ENCODE peak calls at places on chromosomes 1 and 21, in five cellular contexts. L is adrenal gland; H is thoracic aorta; F is neuronal stem cell; I is CD4-positive, CD25-positive, alpha-beta regulatory T cell. P is an unnamed sample. For H3K4me1, the result is how much of the 10 kb centered on the place peaks cover.

GRCh38 chr1:226985839-226986463 is 45.9 kb downstream of the COQ8A start:
- DNase-seq in L (peak), H (no peak), F (no peak), I (no peak), P (no peak)

GRCh38 chr1:211153932-211154331 is 20.0 kb upstream of the KCNH1 start:
- DNase-seq in L (no peak), H (no peak), F (no peak), I (no peak), P (no peak)

GRCh38 chr21:44761747-44762208 is 39.8 kb downstream of the UBE2G2 start:
- DNase-seq in L (no peak), H (no peak), F (no peak), I (no peak), P (no peak)

GRCh38 chr1:234875953-234876814 is 252.5 kb downstream of the TOMM20 start:
- DNase-seq in L (peak), H (no peak), F (no peak), I (no peak), P (no peak)

GRCh38 chr1:245156736-245157505 is 2.1 kb downstream of the KIF26B start:
- DNase-seq in L (peak), H (no peak), F (no peak), I (no peak), P (peak)

GRCh38 chr1:119204169-119204568 is 63.7 kb upstream of the WARS2 start:
- DNase-seq in L (no peak), H (no peak), F (no peak), I (no peak), P (peak)

GRCh38 chr1:29853716-29854330 is 617.5 kb downstream of the PTPRU start:
- DNase-seq in L (no peak), H (no peak), F (no peak), I (no peak), P (no peak)

GRCh38 chr1:167860231-167860923 is 53.6 kb downstream of the ADCY10 start:
- DNase-seq in L (no peak), H (no peak), F (no peak), I (no peak), P (no peak)

GRCh38 chr1:60878323-60878722 is 204.0 kb upstream of the NFIA start:
- DNase-seq in L (no peak), H (no peak), F (no peak), I (no peak), P (no peak)

GRCh38 chr1:201714542-201715276 is 114.2 kb upstream of the IPO9 start:
- DNase-seq in L (peak), H (peak), F (no peak), I (no peak), P (peak)

GRCh38 chr1:197141556-197141955 is 4.9 kb downstream of the ASPM start:
- DNase-seq in L (no peak), H (no peak), F (no peak), I (no peak), P (no peak)
- H3K4me1 ChIP-seq in L (under half), H (under half), F (under half), I (under half), P (under half)

GRCh38 chr1:81493102-81493864 is 307.5 kb upstream of the ADGRL2 start:
- DNase-seq in L (no peak), H (no peak), F (no peak), I (no peak), P (no peak)

GRCh38 chr1:81499487-81499886 is 301.2 kb upstream of the ADGRL2 start:
- DNase-seq in L (no peak), H (no peak), F (no peak), I (no peak), P (no peak)

GRCh38 chr1:81492628-81493027 is 308.1 kb upstream of the ADGRL2 start:
- DNase-seq in L (no peak), H (no peak), F (no peak), I (no peak), P (no peak)

GRCh38 chr1:81498370-81499184 is 302.2 kb upstream of the ADGRL2 start:
- DNase-seq in L (no peak), H (no peak), F (no peak), I (no peak), P (no peak)
- H3K27ac ChIP-seq in L (no peak), H (no peak), F (no peak), I (no peak), P (no peak)

GRCh38 chr1:47551971-47552528 is 114.2 kb downstream of the FOXD2 start:
- DNase-seq in L (no peak), H (no peak), F (no peak), I (no peak), P (no peak)
- H3K4me1 ChIP-seq in L (under half), H (under half), F (under half), I (under half), P (under half)

DNA sequence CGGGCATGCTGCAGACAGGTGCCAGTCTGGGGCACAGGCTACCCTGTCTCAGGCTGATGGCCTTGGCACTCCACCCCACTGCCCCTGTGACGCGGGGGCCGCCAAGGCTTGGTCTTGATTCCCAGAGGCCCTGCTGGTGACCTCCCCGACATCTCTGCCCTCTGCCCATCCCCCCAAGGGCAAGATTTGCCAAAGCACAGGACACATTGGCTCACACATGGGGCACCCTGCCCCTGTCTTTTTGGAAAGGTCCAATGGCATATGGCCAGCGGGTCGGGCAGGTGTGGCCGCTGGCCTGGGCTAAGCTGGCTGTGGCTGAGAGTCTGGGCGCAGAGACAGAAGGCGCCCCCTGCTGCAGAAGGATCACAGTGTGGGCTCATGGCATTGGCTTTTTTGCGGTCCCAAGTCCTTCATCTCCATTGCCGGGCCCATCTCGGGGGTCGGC is 4.6 kb downstream of the MIB2 start:
- DNase-seq in L (no peak), H (no peak), F (no peak), I (no peak), P (no peak)
- H3K27ac ChIP-seq in L (no peak), H (no peak), F (no peak), I (no peak), P (no peak)

GRCh38 chr1:24890861-24891260 is 39.2 kb downstream of the RUNX3 start:
- DNase-seq in L (no peak), H (no peak), F (no peak), I (no peak), P (no peak)

GRCh38 chr1:24894002-24894401 is 36.1 kb downstream of the RUNX3 start:
- DNase-seq in L (peak), H (no peak), F (no peak), I (no peak), P (no peak)

GRCh38 chr1:24893431-24893830 is 36.6 kb downstream of the RUNX3 start:
- DNase-seq in L (peak), H (no peak), F (no peak), I (no peak), P (no peak)

GRCh38 chr1:24895511-24895910 is 34.6 kb downstream of the RUNX3 start:
- DNase-seq in L (no peak), H (no peak), F (no peak), I (no peak), P (no peak)

GRCh38 chr1:24892188-24893153 is 37.6 kb downstream of the RUNX3 start:
- DNase-seq in L (peak), H (no peak), F (no peak), I (no peak), P (no peak)
- H3K4me1 ChIP-seq in L (under half), H (under half), F (under half), I (under half), P (under half)

GRCh38 chr1:235972316-235973090 is 92.4 kb downstream of the NID1 start:
- DNase-seq in L (no peak), H (no peak), F (no peak), I (no peak), P (no peak)

GRCh38 chr1:235971571-235972315 is 93.1 kb downstream of the NID1 start:
- DNase-seq in L (peak), H (peak), F (peak), I (peak), P (peak)

GRCh38 chr1:235968837-235969236 is 96.1 kb downstream of the NID1 start:
- DNase-seq in L (no peak), H (no peak), F (no peak), I (no peak), P (no peak)

GRCh38 chr1:235974616-235975015 is 90.3 kb downstream of the NID1 start:
- DNase-seq in L (no peak), H (no peak), F (no peak), I (no peak), P (no peak)

GRCh38 chr1:235971020-235971419 is 93.9 kb downstream of the NID1 start:
- DNase-seq in L (no peak), H (no peak), F (no peak), I (no peak), P (no peak)
- H3K27ac ChIP-seq in L (no peak), H (peak), F (no peak), I (no peak), P (no peak)

DNA sequence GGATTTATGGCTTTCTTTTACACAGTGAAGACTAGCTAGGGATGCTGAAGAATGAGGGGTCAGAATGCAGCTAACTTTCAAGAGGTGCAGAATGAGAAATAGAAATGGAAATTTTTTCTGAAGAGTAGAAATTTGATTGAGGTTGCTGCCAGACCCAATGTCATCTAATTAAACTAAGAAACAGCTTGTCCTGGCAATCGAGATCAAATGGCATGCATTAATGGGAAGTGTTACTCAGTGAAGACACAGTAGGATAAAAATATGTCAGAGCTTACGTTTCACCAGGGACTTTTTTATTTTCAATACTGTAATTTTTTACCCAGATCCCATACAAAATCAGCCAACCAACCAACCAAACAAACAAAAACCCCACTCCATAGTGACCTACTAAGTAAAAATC is 306.0 kb downstream of the GRIK1 start:
- DNase-seq in L (no peak), H (no peak), F (no peak), I (no peak), P (no peak)
- H3K4me1 ChIP-seq in L (under half), H (under half), F (under half), I (under half), P (under half)

DNA sequence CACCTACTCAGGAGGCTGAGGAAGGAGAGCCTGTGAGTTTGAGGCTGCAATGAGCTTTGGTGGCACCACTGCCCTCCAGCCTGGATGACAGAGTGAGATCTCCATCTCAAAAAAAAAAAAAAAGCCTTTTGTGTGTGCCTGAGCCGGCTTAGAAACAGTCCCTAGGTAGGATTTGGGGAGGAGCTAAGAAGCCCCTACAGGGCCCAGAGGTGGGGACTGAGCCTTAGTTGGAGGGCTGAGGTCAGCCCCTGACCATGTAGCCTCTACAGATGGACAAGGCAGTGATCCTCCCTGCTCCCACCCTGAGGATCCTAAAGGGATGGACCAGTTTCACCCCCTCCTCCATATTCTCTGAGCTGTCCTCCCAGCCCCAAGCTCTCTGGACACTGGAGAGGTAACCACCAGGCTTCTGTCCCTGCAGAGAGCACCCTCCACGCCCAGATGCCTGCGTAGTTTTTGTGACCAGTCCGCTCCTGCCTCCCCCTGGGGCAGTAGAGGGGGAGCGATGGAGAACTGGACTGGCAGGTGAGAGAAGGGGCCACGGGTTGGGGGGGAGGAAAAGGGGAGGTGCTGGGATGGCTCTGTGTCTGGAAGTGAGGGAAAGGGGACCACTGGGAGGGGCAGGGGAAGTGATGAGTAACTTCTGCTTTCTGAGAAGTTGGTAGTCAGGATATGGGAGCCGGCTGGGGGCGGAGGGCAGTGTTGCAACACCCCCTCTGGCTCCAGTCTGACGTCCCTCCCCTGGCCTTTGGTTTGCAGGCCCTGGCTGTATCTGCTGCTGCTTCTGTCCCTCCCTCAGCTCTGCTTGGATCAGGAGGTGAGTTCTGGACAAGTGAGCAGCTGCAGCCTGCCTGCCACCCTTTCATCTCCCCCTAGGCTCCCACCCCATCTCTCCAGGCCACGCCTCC is 2.8 kb downstream of the ADAMTSL4 start:
- DNase-seq in L (peak), H (peak), F (no peak), I (no peak), P (peak)
- H3K27ac ChIP-seq in L (peak), H (peak), F (no peak), I (no peak), P (no peak)

GRCh38 chr1:21631944-21632887 is 36.9 kb downstream of the RAP1GAP start:
- DNase-seq in L (peak), H (no peak), F (no peak), I (no peak), P (no peak)
- H3K4me1 ChIP-seq in L (under half), H (under half), F (under half), I (under half), P (under half)

P was measured in SJCRH30.